ENCODE peak calls at places on chromosomes 7 and 10, in nine cellular contexts. B is transverse colon, C is upper lobe of left lung, A is esophagus muscularis mucosa, D is ovary, J is stomach, K is sigmoid colon, O is K562, R is GM12878. H is an unnamed sample.

GRCh38 chr10:121303273-121303890 is 294.9 kb downstream of the FGFR2 start:
- DNase-seq in B (no peak), C (no peak), A (no peak), D (no peak), J (no peak), K (no peak), O (no peak), R (no peak), H (no peak)

GRCh38 chr10:68871731-68872342 is 29.3 kb upstream of the DDX50 start:
- DNase-seq in B (no peak), C (no peak), A (no peak), D (no peak), J (no peak), K (no peak), O (no peak), R (no peak), H (no peak)

GRCh38 chr7:78616539-78616938 is 818.0 kb downstream of the PHTF2 start:
- DNase-seq in B (no peak), C (no peak), A (no peak), D (no peak), J (no peak), K (no peak), O (no peak), R (no peak), H (no peak)

GRCh38 chr10:6170638-6171037 is 32.1 kb upstream of the PFKFB3 start:
- DNase-seq in B (peak; percentile 61), C (no peak), A (no peak), D (peak; percentile 67), J (no peak), K (no peak), O (no peak), R (no peak), H (no peak)

GRCh38 chr7:150629347-150629746 is 2.8 kb downstream of the GIMAP6 start:
- DNase-seq in B (no peak), C (peak; percentile 42), A (no peak), D (no peak), J (no peak), K (no peak), O (no peak), R (no peak), H (no peak)

GRCh38 chr10:6053816-6054581 is 8.2 kb downstream of the IL2RA start:
- DNase-seq in B (peak; percentile 52), C (peak; percentile 55), A (peak; percentile 88), D (no peak), J (peak; percentile 68), K (peak; percentile 69), O (peak; percentile 43), R (no peak), H (no peak)

GRCh38 chr7:38512704-38513103 is 118.5 kb downstream of the AMPH start:
- DNase-seq in B (no peak), C (no peak), A (no peak), D (no peak), J (no peak), K (no peak), O (no peak), R (no peak), H (no peak)

GRCh38 chr10:114380060-114380459 is 24.2 kb downstream of the AFAP1L2 start:
- DNase-seq in B (no peak), C (no peak), A (no peak), D (no peak), J (peak; percentile 35), K (peak; percentile 24), O (no peak), R (no peak), H (no peak)

GRCh38 chr10:74150151-74151056 is at the start of gene AP3M1:
- DNase-seq in B (peak; percentile 84), C (peak; percentile 93), A (peak; percentile 94), D (peak; percentile 86), J (peak; percentile 85), K (peak; percentile 91), O (peak; percentile 85), R (peak; percentile 97), H (peak; percentile 82)

GRCh38 chr10:63241898-63242297 is 108.8 kb downstream of the NRBF2 start:
- DNase-seq in B (no peak), C (no peak), A (no peak), D (no peak), J (no peak), K (no peak), O (no peak), R (no peak), H (no peak)

GRCh38 chr7:17773289-17773626 is 167.0 kb downstream of the SNX13 start:
- DNase-seq in B (peak; percentile 12), C (peak; percentile 70), A (no peak), D (no peak), J (no peak), K (no peak), O (no peak), R (no peak), H (peak; percentile 22)

GRCh38 chr7:158865462-158865922 is 9.1 kb downstream of the DYNC2I1 start:
- DNase-seq in B (peak; percentile 48), C (no peak), A (no peak), D (no peak), J (no peak), K (no peak), O (peak; percentile 41), R (no peak), H (no peak)

GRCh38 chr7:129841465-129841864 is 111.3 kb downstream of the UBE2H start:
- DNase-seq in B (no peak), C (no peak), A (no peak), D (no peak), J (no peak), K (no peak), O (no peak), R (no peak), H (no peak)

GRCh38 chr7:82441916-82442478 is 1.6 kb downstream of the CACNA2D1 start:
- DNase-seq in B (no peak), C (no peak), A (no peak), D (no peak), J (no peak), K (no peak), O (no peak), R (no peak), H (no peak)

GRCh38 chr7:137001041-137001440 is 132.6 kb downstream of the CHRM2 start:
- DNase-seq in B (no peak), C (no peak), A (no peak), D (no peak), J (no peak), K (no peak), O (no peak), R (no peak), H (no peak)

GRCh38 chr10:42242135-42242805 is 396.1 kb downstream of the ZNF33B start:
- DNase-seq in B (no peak), C (no peak), A (no peak), D (no peak), J (no peak), K (no peak), O (peak; percentile 3), R (no peak), H (no peak)

GRCh38 chr10:23075672-23076071 is 19.7 kb upstream of the MSRB2 start:
- DNase-seq in B (no peak), C (no peak), A (no peak), D (no peak), J (no peak), K (no peak), O (no peak), R (no peak), H (no peak)

GRCh38 chr7:4755045-4755444 is 20.4 kb upstream of the AP5Z1 start:
- DNase-seq in B (no peak), C (no peak), A (no peak), D (no peak), J (no peak), K (no peak), O (no peak), R (no peak), H (no peak)

GRCh38 chr10:32338262-32338661 is 8.7 kb downstream of the EPC1 start:
- DNase-seq in B (no peak), C (no peak), A (no peak), D (no peak), J (no peak), K (no peak), O (no peak), R (no peak), H (no peak)

GRCh38 chr7:55005241-55005836 is 13.5 kb upstream of the EGFR start:
- DNase-seq in B (no peak), C (no peak), A (peak; percentile 77), D (no peak), J (no peak), K (peak; percentile 53), O (no peak), R (no peak), H (no peak)

GRCh38 chr7:55006499-55006898 is 12.3 kb upstream of the EGFR start:
- DNase-seq in B (no peak), C (no peak), A (peak; percentile 68), D (no peak), J (no peak), K (peak; percentile 54), O (no peak), R (no peak), H (no peak)

GRCh38 chr7:55004579-55004978 is 14.2 kb upstream of the EGFR start:
- DNase-seq in B (no peak), C (no peak), A (peak; percentile 53), D (no peak), J (no peak), K (peak; percentile 47), O (no peak), R (no peak), H (no peak)
- TF ChIP-seq EP300 in B (no peak), C (no peak), A (no peak), D (no peak), J (no peak), K (no peak), O (no peak), R (no peak), H (no peak)

GRCh38 chr10:75398238-75398629 is 3.3 kb downstream of the ZNF503 start:
- DNase-seq in B (no peak), C (no peak), A (no peak), D (no peak), J (no peak), K (no peak), O (no peak), R (no peak), H (no peak)
- H3K27me3 ChIP-seq in B (peaks cover 12% of the 10 kb centered on the region), C (peaks cover 6% of the 10 kb centered on the region), A (no peaks in the 10 kb centered on the region), D (no peaks in the 10 kb centered on the region), J (no peaks in the 10 kb centered on the region), K (no peaks in the 10 kb centered on the region), O (peaks cover 32% of the 10 kb centered on the region), R (peaks cover 16% of the 10 kb centered on the region), H (no peaks in the 10 kb centered on the region)

GRCh38 chr10:104259456-104259855 is 4.8 kb downstream of the GSTO1 start:
- DNase-seq in B (no peak), C (no peak), A (no peak), D (no peak), J (no peak), K (no peak), O (no peak), R (no peak), H (no peak)
- TF ChIP-seq POLR2A in B (no peak), C (no peak), A (no peak), D (no peak), J (no peak), K (no peak), O (no peak), R (no peak), H (no peak)

DNA sequence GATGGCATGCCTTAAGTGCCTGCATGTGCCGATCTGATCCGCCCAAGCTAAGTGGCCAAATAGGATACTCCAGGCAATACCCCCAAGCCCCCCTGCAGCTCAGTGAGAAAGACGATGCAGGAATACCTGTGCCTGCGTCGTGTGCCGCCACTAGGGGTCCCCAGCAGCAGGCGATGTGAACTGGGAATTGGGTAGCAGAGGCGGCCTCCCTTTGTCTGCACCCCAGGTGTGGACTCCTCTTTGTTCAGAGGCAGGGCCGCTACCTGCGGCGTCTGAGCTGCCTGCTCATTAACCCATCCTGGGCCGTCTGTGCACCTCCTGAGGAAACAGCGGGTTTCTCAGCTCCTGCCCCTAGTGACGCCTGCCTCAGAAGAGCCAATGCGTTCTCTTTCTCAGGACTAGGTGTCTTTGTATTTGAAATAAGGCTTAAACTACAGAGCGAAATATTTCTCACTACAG is 4.8 kb upstream of the CHN2 start:
- DNase-seq in B (peak; percentile 67), C (peak; percentile 50), A (peak; percentile 90), D (peak; percentile 77), J (peak; percentile 76), K (peak; percentile 73), O (peak; percentile 44), R (no peak), H (peak; percentile 17)
- TF ChIP-seq EP300 in B (no peak), C (no peak), A (no peak), D (no peak), J (no peak), K (no peak), O (no peak), R (no peak), H (no peak)

H was measured in tibial nerve.